ENCODE peak calls at places on chromosome 15, in seven cellular contexts. One of them, this sample, is unnamed.

GRCh38 chr15:42984534-42985034 is 64.0 kb upstream of the TTBK2 start:
- DNase-seq in left ventricle myocardium inferior: no peak
- DNase-seq in lung: no peak
- DNase-seq in neural progenitor cell: no peak
- DNase-seq in upper lobe of left lung: no peak
- DNase-seq in heart left ventricle: no peak
- DNase-seq in BE2C: no peak
- DNase-seq in this sample: no peak

GRCh38 chr15:36844453-36845094 is 255.8 kb downstream of the MEIS2 start:
- DNase-seq in left ventricle myocardium inferior: no peak
- DNase-seq in lung: no peak
- DNase-seq in neural progenitor cell: peak; percentile 20
- DNase-seq in upper lobe of left lung: no peak
- DNase-seq in heart left ventricle: no peak
- DNase-seq in BE2C: no peak
- DNase-seq in this sample: no peak

GRCh38 chr15:41564286-41564959 is 5.4 kb downstream of the TYRO3 start:
- DNase-seq in left ventricle myocardium inferior: no peak
- DNase-seq in lung: no peak
- DNase-seq in neural progenitor cell: peak; percentile 75
- DNase-seq in upper lobe of left lung: no peak
- DNase-seq in heart left ventricle: no peak
- DNase-seq in BE2C: peak; percentile 92
- DNase-seq in this sample: no peak

GRCh38 chr15:41256577-41257038 is 25.5 kb downstream of the CHP1 start:
- DNase-seq in left ventricle myocardium inferior: no peak
- DNase-seq in lung: peak; percentile 57
- DNase-seq in neural progenitor cell: no peak
- DNase-seq in upper lobe of left lung: peak; percentile 52
- DNase-seq in heart left ventricle: no peak
- DNase-seq in BE2C: no peak
- DNase-seq in this sample: no peak

GRCh38 chr15:74460298-74460697 is 662 bp downstream of the UBL7 start:
- DNase-seq in left ventricle myocardium inferior: no peak
- DNase-seq in lung: no peak
- DNase-seq in neural progenitor cell: no peak
- DNase-seq in upper lobe of left lung: no peak
- DNase-seq in heart left ventricle: no peak
- DNase-seq in BE2C: no peak
- DNase-seq in this sample: no peak

GRCh38 chr15:64751464-64751863 is 23.9 kb downstream of the RBPMS2 start:
- DNase-seq in left ventricle myocardium inferior: no peak
- DNase-seq in lung: no peak
- DNase-seq in neural progenitor cell: peak; percentile 27
- DNase-seq in upper lobe of left lung: no peak
- DNase-seq in heart left ventricle: no peak
- DNase-seq in BE2C: no peak
- DNase-seq in this sample: no peak

GRCh38 chr15:59885832-59886231 is 118.3 kb upstream of the FOXB1 start:
- DNase-seq in left ventricle myocardium inferior: no peak
- DNase-seq in lung: no peak
- DNase-seq in neural progenitor cell: no peak
- DNase-seq in upper lobe of left lung: no peak
- DNase-seq in heart left ventricle: no peak
- DNase-seq in BE2C: peak; percentile 12
- DNase-seq in this sample: no peak

GRCh38 chr15:85785887-85786777 is 8.6 kb downstream of the KLHL25 start:
- DNase-seq in left ventricle myocardium inferior: no peak
- DNase-seq in lung: no peak
- DNase-seq in neural progenitor cell: no peak
- DNase-seq in upper lobe of left lung: no peak
- DNase-seq in heart left ventricle: no peak
- DNase-seq in BE2C: no peak
- DNase-seq in this sample: no peak

GRCh38 chr15:34241376-34242350 is 16.8 kb downstream of the EMC4 start:
- DNase-seq in left ventricle myocardium inferior: no peak
- DNase-seq in lung: no peak
- DNase-seq in neural progenitor cell: peak; percentile 43
- DNase-seq in upper lobe of left lung: no peak
- DNase-seq in heart left ventricle: no peak
- DNase-seq in BE2C: peak; percentile 20
- DNase-seq in this sample: no peak

GRCh38 chr15:75620043-75620775 is 5.3 kb downstream of the SNUPN start:
- DNase-seq in left ventricle myocardium inferior: peak; percentile 29
- DNase-seq in lung: no peak
- DNase-seq in neural progenitor cell: no peak
- DNase-seq in upper lobe of left lung: peak; percentile 51
- DNase-seq in heart left ventricle: no peak
- DNase-seq in BE2C: no peak
- DNase-seq in this sample: no peak

GRCh38 chr15:63495780-63496179 is 8.6 kb upstream of the USP3 start:
- DNase-seq in left ventricle myocardium inferior: no peak
- DNase-seq in lung: no peak
- DNase-seq in neural progenitor cell: no peak
- DNase-seq in upper lobe of left lung: no peak
- DNase-seq in heart left ventricle: no peak
- DNase-seq in BE2C: peak; percentile 40
- DNase-seq in this sample: no peak

GRCh38 chr15:69093127-69093526 is 67.3 kb upstream of the GLCE start:
- DNase-seq in left ventricle myocardium inferior: peak; percentile 29
- DNase-seq in lung: no peak
- DNase-seq in neural progenitor cell: no peak
- DNase-seq in upper lobe of left lung: no peak
- DNase-seq in heart left ventricle: no peak
- DNase-seq in BE2C: peak; percentile 28
- DNase-seq in this sample: no peak

DNA sequence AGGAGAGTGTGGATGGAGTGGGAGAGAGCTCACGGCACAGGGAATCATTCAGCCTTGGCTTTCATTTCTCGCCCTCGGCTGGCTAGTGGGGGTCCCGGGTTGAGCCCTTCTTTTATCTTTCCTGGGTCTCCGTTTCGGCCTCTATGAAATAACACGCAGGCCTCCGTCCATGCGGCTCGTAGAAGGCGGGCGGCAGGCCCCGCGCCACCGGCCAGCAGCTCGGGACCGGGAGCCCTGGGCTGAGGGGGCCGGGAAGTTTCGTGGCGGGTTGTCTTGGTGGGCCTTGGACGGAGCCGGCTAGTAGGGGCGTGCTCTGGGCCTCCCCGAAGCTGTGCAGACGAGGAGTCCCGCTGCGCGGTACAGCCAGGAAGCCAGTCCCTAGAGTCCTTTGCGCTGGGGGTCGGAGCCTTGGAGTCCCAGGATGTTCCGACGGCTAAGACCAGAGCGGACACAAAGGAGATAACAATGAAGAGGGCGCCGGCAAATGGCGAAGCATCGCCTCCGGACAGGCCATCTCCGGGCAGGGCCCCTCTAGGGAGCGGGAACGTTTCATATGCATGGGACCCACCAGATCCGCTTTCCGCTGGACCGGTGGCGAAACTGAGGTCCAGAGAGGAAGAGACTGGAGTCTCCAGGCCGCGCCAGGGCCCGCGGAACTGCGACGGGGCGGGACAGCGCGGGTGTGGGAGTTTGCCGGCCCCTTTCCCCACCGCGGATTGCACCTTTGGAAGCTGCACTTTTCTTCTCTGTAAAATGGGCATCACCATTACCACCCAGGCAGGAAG is 4.3 kb downstream of the RNU6-1 start:
- DNase-seq in left ventricle myocardium inferior: no peak
- DNase-seq in lung: no peak
- DNase-seq in neural progenitor cell: peak; percentile 72
- DNase-seq in upper lobe of left lung: peak; percentile 42
- DNase-seq in heart left ventricle: no peak
- DNase-seq in BE2C: no peak
- DNase-seq in this sample: no peak
- H3K4me3 ChIP-seq in left ventricle myocardium inferior: peak overlapping the region; percentile 61
- H3K4me3 ChIP-seq in lung: peak overlapping the region; percentile 4
- H3K4me3 ChIP-seq in neural progenitor cell: peak overlapping the region; percentile 56
- H3K4me3 ChIP-seq in upper lobe of left lung: peak overlapping the region; percentile 12
- H3K4me3 ChIP-seq in heart left ventricle: peak overlapping the region; percentile 50
- H3K4me3 ChIP-seq in BE2C: peak overlapping the region; percentile 42
- H3K4me3 ChIP-seq in this sample: peak overlapping the region; percentile 23

GRCh38 chr15:62141643-62142588 is 23.2 kb downstream of the C2CD4B start:
- DNase-seq in left ventricle myocardium inferior: no peak
- DNase-seq in lung: no peak
- DNase-seq in neural progenitor cell: no peak
- DNase-seq in upper lobe of left lung: no peak
- DNase-seq in heart left ventricle: no peak
- DNase-seq in BE2C: no peak
- DNase-seq in this sample: no peak

GRCh38 chr15:62141200-62141599 is 23.9 kb downstream of the C2CD4B start:
- DNase-seq in left ventricle myocardium inferior: no peak
- DNase-seq in lung: no peak
- DNase-seq in neural progenitor cell: no peak
- DNase-seq in upper lobe of left lung: no peak
- DNase-seq in heart left ventricle: no peak
- DNase-seq in BE2C: no peak
- DNase-seq in this sample: no peak

GRCh38 chr15:62138124-62138523 is 27.0 kb downstream of the C2CD4B start:
- DNase-seq in left ventricle myocardium inferior: no peak
- DNase-seq in lung: no peak
- DNase-seq in neural progenitor cell: no peak
- DNase-seq in upper lobe of left lung: no peak
- DNase-seq in heart left ventricle: no peak
- DNase-seq in BE2C: no peak
- DNase-seq in this sample: no peak

GRCh38 chr15:62145015-62145735 is 19.9 kb downstream of the C2CD4B start:
- DNase-seq in left ventricle myocardium inferior: no peak
- DNase-seq in lung: no peak
- DNase-seq in neural progenitor cell: no peak
- DNase-seq in upper lobe of left lung: no peak
- DNase-seq in heart left ventricle: no peak
- DNase-seq in BE2C: no peak
- DNase-seq in this sample: no peak

GRCh38 chr15:62142736-62143135 is 22.3 kb downstream of the C2CD4B start:
- DNase-seq in left ventricle myocardium inferior: no peak
- DNase-seq in lung: no peak
- DNase-seq in neural progenitor cell: no peak
- DNase-seq in upper lobe of left lung: no peak
- DNase-seq in heart left ventricle: no peak
- DNase-seq in BE2C: no peak
- DNase-seq in this sample: no peak
- TF ChIP-seq CTCF in left ventricle myocardium inferior: no peak
- TF ChIP-seq CTCF in lung: no peak
- TF ChIP-seq CTCF in neural progenitor cell: no peak
- TF ChIP-seq CTCF in upper lobe of left lung: no peak
- TF ChIP-seq CTCF in heart left ventricle: no peak
- TF ChIP-seq CTCF in BE2C: peak; percentile 11
- TF ChIP-seq CTCF in this sample: no peak

DNA sequence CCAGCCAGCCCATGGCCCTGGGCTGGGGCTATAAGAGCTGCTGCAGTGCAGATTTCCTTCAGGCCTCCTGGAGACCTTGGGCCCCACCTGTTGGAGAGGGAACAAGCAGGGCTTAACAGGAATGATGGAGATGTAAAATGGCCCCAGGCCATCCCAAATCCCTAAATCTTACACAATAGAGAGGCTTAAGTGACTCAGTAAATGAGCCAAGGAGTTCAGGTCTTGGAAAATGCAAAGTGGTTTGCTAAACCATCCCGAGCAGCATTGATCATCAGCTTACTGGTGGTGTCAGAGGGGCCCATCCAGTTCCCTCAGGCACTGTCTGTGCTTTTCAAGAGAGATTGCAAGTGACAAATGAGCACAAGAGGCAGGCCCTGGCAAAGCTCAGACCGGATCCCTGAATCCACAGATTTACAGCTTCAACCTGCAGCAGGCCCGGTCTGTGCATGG is 325.5 kb downstream of the UACA start:
- DNase-seq in left ventricle myocardium inferior: no peak
- DNase-seq in lung: no peak
- DNase-seq in neural progenitor cell: peak; percentile 83
- DNase-seq in upper lobe of left lung: no peak
- DNase-seq in heart left ventricle: no peak
- DNase-seq in BE2C: peak; percentile 30
- DNase-seq in this sample: no peak
- H3K4me1 ChIP-seq in left ventricle myocardium inferior: peaks cover 50% of the 10 kb centered on the region
- H3K4me1 ChIP-seq in lung: no peaks in the 10 kb centered on the region
- H3K4me1 ChIP-seq in neural progenitor cell: peaks cover 52% of the 10 kb centered on the region
- H3K4me1 ChIP-seq in upper lobe of left lung: no peaks in the 10 kb centered on the region
- H3K4me1 ChIP-seq in heart left ventricle: peaks cover 44% of the 10 kb centered on the region
- H3K4me1 ChIP-seq in BE2C: peaks cover 32% of the 10 kb centered on the region
- H3K4me1 ChIP-seq in this sample: peaks cover 25% of the 10 kb centered on the region

GRCh38 chr15:101490408-101490891 is 943 bp upstream of the PCSK6 start:
- DNase-seq in left ventricle myocardium inferior: no peak
- DNase-seq in lung: no peak
- DNase-seq in neural progenitor cell: no peak
- DNase-seq in upper lobe of left lung: no peak
- DNase-seq in heart left ventricle: no peak
- DNase-seq in BE2C: no peak
- DNase-seq in this sample: peak; percentile 52

GRCh38 chr15:101489633-101490407 is at the start of gene PCSK6:
- DNase-seq in left ventricle myocardium inferior: peak; percentile 61
- DNase-seq in lung: no peak
- DNase-seq in neural progenitor cell: peak; percentile 77
- DNase-seq in upper lobe of left lung: no peak
- DNase-seq in heart left ventricle: no peak
- DNase-seq in BE2C: peak; percentile 58
- DNase-seq in this sample: peak; percentile 56

GRCh38 chr15:101489236-101489632 is 273 bp downstream of the PCSK6 start:
- DNase-seq in left ventricle myocardium inferior: peak; percentile 60
- DNase-seq in lung: no peak
- DNase-seq in neural progenitor cell: peak; percentile 68
- DNase-seq in upper lobe of left lung: peak; percentile 46
- DNase-seq in heart left ventricle: peak; percentile 75
- DNase-seq in BE2C: peak; percentile 74
- DNase-seq in this sample: peak; percentile 57

GRCh38 chr15:101488300-101489164 is 975 bp downstream of the PCSK6 start:
- DNase-seq in left ventricle myocardium inferior: no peak
- DNase-seq in lung: no peak
- DNase-seq in neural progenitor cell: peak; percentile 75
- DNase-seq in upper lobe of left lung: no peak
- DNase-seq in heart left ventricle: no peak
- DNase-seq in BE2C: no peak
- DNase-seq in this sample: peak; percentile 57

DNA sequence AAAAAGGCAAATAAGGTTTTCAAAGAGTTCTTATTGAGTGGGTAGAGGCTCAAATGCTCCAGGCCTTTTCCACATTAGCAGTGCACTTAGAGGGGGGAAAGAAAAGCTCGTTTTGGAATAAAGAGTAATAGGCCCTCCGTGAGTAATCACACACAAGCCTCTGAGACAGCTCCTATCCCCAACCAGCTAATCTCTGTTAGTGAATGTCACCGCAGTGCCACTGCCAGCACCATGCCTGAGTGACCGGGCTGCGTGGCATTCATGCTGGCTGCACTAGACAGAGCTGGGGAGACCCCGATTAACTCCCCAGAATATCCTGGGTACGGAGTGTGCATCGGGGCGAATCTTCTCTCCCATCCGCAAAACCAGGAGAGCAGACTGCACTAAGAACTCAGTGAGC is 2.4 kb downstream of the PCSK6 start:
- DNase-seq in left ventricle myocardium inferior: no peak
- DNase-seq in lung: no peak
- DNase-seq in neural progenitor cell: no peak
- DNase-seq in upper lobe of left lung: no peak
- DNase-seq in heart left ventricle: no peak
- DNase-seq in BE2C: no peak
- DNase-seq in this sample: no peak
- H3K4me3 ChIP-seq in left ventricle myocardium inferior: peak overlapping the region; percentile 69
- H3K4me3 ChIP-seq in lung: no peak overlapping the region
- H3K4me3 ChIP-seq in neural progenitor cell: no peak overlapping the region
- H3K4me3 ChIP-seq in upper lobe of left lung: no peak overlapping the region
- H3K4me3 ChIP-seq in heart left ventricle: no peak overlapping the region
- H3K4me3 ChIP-seq in BE2C: no peak overlapping the region
- H3K4me3 ChIP-seq in this sample: no peak overlapping the region